ENCODE peak calls at places on chromosome 1, in four cellular contexts. X is neural progenitor cell, J is Calu3, H is upper lobe of right lung. K is an unnamed sample.

GRCh38 chr1:206114692-206115430 is 2.3 kb downstream of the AVPR1B start:
- DNase-seq in X (no peak), J (no peak), H (no peak), K (no peak)

GRCh38 chr1:168316142-168316541 is 35.5 kb downstream of the TBX19 start:
- DNase-seq in H (no peak), J (no peak), X (no peak), K (no peak)

GRCh38 chr1:185980891-185981290 is 246.7 kb downstream of the HMCN1 start:
- DNase-seq in H (no peak), X (no peak), J (no peak), K (no peak)

GRCh38 chr1:10671090-10671489 is 125.4 kb downstream of the CASZ1 start:
- DNase-seq in H (no peak), J (no peak), X (no peak), K (no peak)

GRCh38 chr1:178530037-178530402 is 17.1 kb downstream of the TEX35 start:
- DNase-seq in X (no peak), H (no peak), J (peak), K (no peak)

GRCh38 chr1:182389619-182390047 is 2.0 kb downstream of the GLUL start:
- DNase-seq in H (peak), X (peak), J (no peak), K (no peak)

GRCh38 chr1:53286950-53287349 is 40.9 kb downstream of the LRP8 start:
- DNase-seq in H (no peak), J (no peak), X (peak), K (peak)

GRCh38 chr1:32939655-32940371 is 24.8 kb downstream of the RNF19B start:
- DNase-seq in X (no peak), H (no peak), J (peak), K (no peak)

GRCh38 chr1:61839702-61840101 is 97.4 kb downstream of the PATJ start:
- DNase-seq in H (no peak), X (no peak), J (no peak), K (no peak)

GRCh38 chr1:160910351-160910750 is 25.4 kb upstream of the ITLN1 start:
- DNase-seq in H (no peak), X (no peak), J (no peak), K (no peak)

GRCh38 chr1:82018319-82018718 is 217.6 kb downstream of the ADGRL2 start:
- DNase-seq in X (no peak), H (no peak), J (no peak), K (no peak)

GRCh38 chr1:204084247-204084772 is 11.4 kb downstream of the SOX13 start:
- DNase-seq in X (peak), J (peak), H (peak), K (peak)

GRCh38 chr1:92953491-92953890 is 7.8 kb downstream of the DIPK1A start:
- DNase-seq in H (no peak), X (no peak), J (no peak), K (no peak)

GRCh38 chr1:167881069-167881468 is 32.9 kb downstream of the ADCY10 start:
- DNase-seq in H (no peak), J (no peak), X (no peak), K (no peak)

GRCh38 chr1:64242895-64243756 is 39.7 kb downstream of the UBE2U start:
- DNase-seq in X (peak), J (no peak), H (no peak), K (no peak)

GRCh38 chr1:219941179-219942118 is 13.1 kb upstream of the SLC30A10 start:
- DNase-seq in J (no peak), X (no peak), H (no peak), K (no peak)

GRCh38 chr1:109041614-109042473 is at the start of gene WDR47:
- DNase-seq in H (peak), X (peak), J (peak), K (peak)

GRCh38 chr1:21900766-21901472 is 36.2 kb downstream of the HSPG2 start:
- DNase-seq in X (no peak), H (no peak), J (no peak), K (no peak)

GRCh38 chr1:24683713-24684162 is 40.6 kb downstream of the SRRM1 start:
- DNase-seq in H (no peak), X (no peak), J (peak), K (no peak)

DNA sequence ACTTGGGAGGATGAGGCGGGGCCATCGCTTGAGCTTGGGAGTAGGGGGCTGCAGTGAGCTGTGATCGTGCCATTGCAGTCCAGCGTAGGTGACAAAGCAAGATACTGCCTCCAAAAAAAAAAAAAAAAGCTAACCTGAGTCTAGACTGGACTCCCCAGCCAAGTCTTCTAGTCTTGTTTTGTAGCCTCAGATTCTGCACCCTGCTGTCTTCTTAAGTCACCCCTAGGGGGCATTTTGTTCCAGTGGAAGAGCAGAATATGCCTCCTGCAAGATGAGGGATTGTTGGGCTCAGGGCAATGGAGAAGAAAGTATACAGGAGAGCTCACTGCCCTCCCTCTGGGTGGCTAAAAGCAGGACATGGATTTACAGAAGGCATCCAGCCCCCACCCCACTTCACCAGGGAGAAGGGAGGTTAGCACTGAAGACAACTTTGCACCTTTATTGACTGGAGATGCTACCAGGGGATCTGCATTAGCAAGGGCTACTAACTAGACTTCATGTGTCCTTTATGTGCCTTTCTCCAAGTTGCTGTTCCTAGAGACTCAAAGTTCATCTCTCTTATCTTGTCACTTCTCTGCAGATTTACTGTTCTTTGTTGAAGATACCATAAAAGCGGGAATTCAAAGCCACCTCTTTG is 15.3 kb upstream of the RNF187 start:
- DNase-seq in X (peak), H (no peak), J (no peak), K (no peak)
- TF ChIP-seq CTCF in X (peak), H (peak), J (no peak), K (peak)

GRCh38 chr1:51570063-51570720 is 46.7 kb upstream of the OSBPL9 start:
- DNase-seq in X (no peak), J (no peak), H (no peak), K (no peak)

GRCh38 chr1:51572365-51572764 is 44.5 kb upstream of the OSBPL9 start:
- DNase-seq in X (no peak), J (no peak), H (no peak), K (no peak)

GRCh38 chr1:51567653-51568052 is 48.6 kb upstream of the EPS15 start:
- DNase-seq in X (no peak), J (peak), H (no peak), K (no peak)

GRCh38 chr1:51568231-51568935 is 48.5 kb upstream of the OSBPL9 start:
- DNase-seq in J (no peak), H (no peak), X (no peak), K (no peak)

GRCh38 chr1:51569284-51570062 is 47.4 kb upstream of the OSBPL9 start:
- DNase-seq in H (no peak), J (peak), X (no peak), K (no peak)
- TF ChIP-seq CTCF in H (peak), J (peak), X (no peak), K (no peak)

DNA sequence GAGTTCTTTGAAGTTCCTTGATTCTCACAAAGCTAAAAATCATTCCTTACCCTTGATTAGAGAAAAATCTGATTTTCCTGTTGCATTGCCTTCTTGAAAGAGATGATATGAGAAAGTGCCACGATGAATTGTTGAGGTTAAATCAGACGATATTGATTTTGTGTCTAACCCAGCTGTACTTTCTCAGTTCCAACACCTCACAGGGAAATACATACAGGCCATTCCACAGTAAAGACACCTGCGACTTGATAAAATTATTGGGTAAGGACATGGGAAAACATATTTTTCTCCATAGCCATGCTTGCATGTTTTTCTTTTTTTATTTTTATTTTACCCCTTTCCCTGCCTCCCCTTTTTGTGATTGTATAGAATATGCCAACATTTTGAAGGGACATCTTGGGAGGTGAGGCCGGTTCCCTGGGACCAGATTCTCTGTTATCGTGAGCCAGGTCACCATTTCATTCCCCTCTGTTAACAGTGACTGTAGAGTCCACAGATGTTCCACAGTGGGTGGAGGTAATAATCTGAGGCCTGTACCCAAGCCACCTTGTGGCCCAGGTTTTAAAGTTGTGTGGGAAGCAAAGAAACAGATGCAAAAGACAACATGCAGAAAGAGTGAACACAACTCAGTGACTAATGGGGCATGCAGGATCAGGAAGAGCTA is 255.4 kb upstream of the ST6GALNAC5 start:
- DNase-seq in J (no peak), H (no peak), X (no peak), K (no peak)
- TF ChIP-seq CTCF in J (no peak), H (no peak), X (no peak), K (no peak)

DNA sequence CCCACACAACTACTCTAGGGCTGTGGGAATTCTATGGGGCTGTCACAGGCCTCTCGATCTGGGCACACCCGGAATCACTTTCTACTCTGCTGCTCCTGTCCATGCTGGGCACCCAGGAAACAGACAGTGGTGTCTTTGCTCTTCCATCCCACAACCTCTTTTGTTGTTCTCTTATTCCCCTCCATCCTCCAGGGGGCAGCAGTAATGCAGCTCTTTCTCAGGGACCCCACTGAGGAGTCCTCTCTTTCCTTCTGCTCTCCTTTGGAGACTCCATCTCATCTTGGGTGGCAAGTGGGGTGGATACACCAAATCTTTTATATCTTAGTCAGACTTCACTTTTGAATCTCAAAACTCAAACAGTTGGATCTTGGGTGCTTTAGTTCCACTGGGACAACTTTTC is 206.3 kb downstream of the HS2ST1 start:
- DNase-seq in H (no peak), J (no peak), X (no peak), K (no peak)
- TF ChIP-seq CTCF in H (no peak), J (peak), X (peak), K (no peak)

GRCh38 chr1:91398291-91398690 is 6.3 kb downstream of the HFM1 start:
- DNase-seq in X (no peak), J (no peak), H (no peak), K (no peak)

GRCh38 chr1:91404151-91405012 is at the start of gene HFM1:
- DNase-seq in X (peak), J (peak), H (peak), K (peak)

GRCh38 chr1:91397605-91398004 is 7.0 kb downstream of the HFM1 start:
- DNase-seq in H (no peak), X (no peak), J (no peak), K (no peak)

GRCh38 chr1:91400133-91400725 is 4.4 kb downstream of the HFM1 start:
- DNase-seq in H (no peak), X (peak), J (no peak), K (no peak)

GRCh38 chr1:91402023-91402422 is 2.6 kb downstream of the HFM1 start:
- DNase-seq in J (no peak), X (no peak), H (no peak), K (no peak)
- TF ChIP-seq CTCF in J (peak), X (peak), H (peak), K (peak)

GRCh38 chr1:41342774-41343355 is 18.4 kb upstream of the FOXO6 start:
- DNase-seq in J (no peak), X (no peak), H (no peak), K (no peak)

GRCh38 chr1:41338820-41339219 is 22.4 kb upstream of the FOXO6 start:
- DNase-seq in H (no peak), X (peak), J (no peak), K (no peak)

GRCh38 chr1:41341365-41341683 is 19.9 kb upstream of the FOXO6 start:
- DNase-seq in J (no peak), H (no peak), X (peak), K (no peak)

GRCh38 chr1:41341756-41342562 is 19.3 kb upstream of the FOXO6 start:
- DNase-seq in J (peak), X (peak), H (peak), K (no peak)

GRCh38 chr1:41340655-41341364 is 20.4 kb upstream of the FOXO6 start:
- DNase-seq in H (no peak), J (no peak), X (no peak), K (no peak)
- TF ChIP-seq CTCF in H (no peak), J (no peak), X (no peak), K (no peak)

GRCh38 chr1:23239638-23240295 is 22.5 kb upstream of the HTR1D start:
- DNase-seq in X (no peak), J (no peak), H (no peak), K (no peak)
- TF ChIP-seq CTCF in X (no peak), J (no peak), H (no peak), K (no peak)

K was measured in nephron progenitor cell.